ENCODE peak calls at places on chromosomes 12 and 14, in eight cellular contexts. W is mammary epithelial cell, H is HepG2, R is HCT116, Y is GM23338, L is SK-N-SH, G is A549, C is fibroblast of lung. N is an unnamed sample.

GRCh38 chr12:5499566-5500325 is 67.8 kb downstream of the NTF3 start:
- DNase-seq in W (no peak), H (no peak), R (no peak), Y (no peak), L (no peak), G (no peak), C (peak), N (no peak)

GRCh38 chr12:26721800-26722199 is 111.2 kb downstream of the ITPR2 start:
- DNase-seq in W (peak), H (no peak), R (no peak), Y (no peak), L (no peak), G (peak), C (peak), N (no peak)

GRCh38 chr14:50744242-50744641 is 76.1 kb upstream of the SAV1 start:
- DNase-seq in W (no peak), H (no peak), R (no peak), Y (no peak), L (no peak), G (no peak), C (peak), N (no peak)

GRCh38 chr14:104266643-104267575 is 128.5 kb downstream of the KIF26A start:
- DNase-seq in W (no peak), H (no peak), R (no peak), Y (no peak), L (no peak), G (no peak), C (no peak), N (peak)

GRCh38 chr12:119178544-119179334 is at the start of gene HSPB8:
- DNase-seq in W (peak), H (peak), R (peak), Y (peak), L (peak), G (peak), C (peak), N (peak)

GRCh38 chr12:3152013-3152412 is 74.8 kb downstream of the TSPAN9 start:
- DNase-seq in W (no peak), H (no peak), R (no peak), Y (peak), L (peak), G (no peak), C (no peak), N (peak)

GRCh38 chr12:125185740-125186470 is 120.7 kb downstream of the AACS start:
- DNase-seq in W (peak), H (peak), R (peak), Y (peak), L (peak), G (peak), C (peak), N (peak)

GRCh38 chr12:105224399-105224798 is 11.6 kb downstream of the APPL2 start:
- DNase-seq in W (no peak), H (no peak), R (no peak), Y (no peak), L (no peak), G (no peak), C (no peak), N (no peak)

GRCh38 chr12:92467886-92468285 is 234.9 kb upstream of the PLEKHG7 start:
- DNase-seq in W (no peak), H (no peak), R (no peak), Y (no peak), L (no peak), G (no peak), C (no peak), N (no peak)

GRCh38 chr14:49860988-49861387 is 8.4 kb upstream of the NEMF start:
- DNase-seq in W (no peak), H (no peak), R (no peak), Y (no peak), L (no peak), G (no peak), C (no peak), N (peak)

GRCh38 chr12:117309276-117309885 is 52.0 kb downstream of the NOS1 start:
- DNase-seq in W (no peak), H (no peak), R (no peak), Y (no peak), L (no peak), G (no peak), C (no peak), N (no peak)

GRCh38 chr14:93655078-93655750 is 133.1 kb downstream of the PRIMA1 start:
- DNase-seq in W (peak), H (peak), R (peak), Y (peak), L (peak), G (peak), C (peak), N (no peak)

GRCh38 chr12:24527102-24527501 is 421.8 kb downstream of the BCAT1 start:
- DNase-seq in W (no peak), H (no peak), R (no peak), Y (no peak), L (no peak), G (no peak), C (no peak), N (no peak)

GRCh38 chr14:43123544-43123943 is 1383.5 kb downstream of the FSCB start:
- DNase-seq in W (no peak), H (no peak), R (no peak), Y (no peak), L (no peak), G (no peak), C (no peak), N (no peak)

GRCh38 chr12:6603095-6603567 is 4.0 kb downstream of the CHD4 start:
- DNase-seq in W (peak), H (no peak), R (no peak), Y (no peak), L (peak), G (no peak), C (peak), N (peak)

GRCh38 chr14:28766505-28767238 is at the start of gene FOXG1:
- DNase-seq in W (no peak), H (no peak), R (no peak), Y (peak), L (peak), G (no peak), C (no peak), N (peak)

GRCh38 chr12:132471011-132471857 is 18.7 kb upstream of the FBRSL1 start:
- DNase-seq in W (no peak), H (peak), R (no peak), Y (no peak), L (no peak), G (no peak), C (no peak), N (no peak)

GRCh38 chr12:109696485-109697269 is 16.9 kb upstream of the FAM222A start:
- DNase-seq in W (no peak), H (peak), R (no peak), Y (no peak), L (no peak), G (no peak), C (no peak), N (peak)

GRCh38 chr14:100825691-100826331 is at the start of gene MEG3:
- DNase-seq in W (no peak), H (no peak), R (no peak), Y (no peak), L (no peak), G (peak), C (peak), N (peak)

GRCh38 chr12:70920251-70920851 is at the start of gene PTPRR:
- DNase-seq in W (no peak), H (no peak), R (no peak), Y (peak), L (peak), G (no peak), C (no peak), N (peak)

GRCh38 chr12:124917841-124918621 is 3.6 kb upstream of the UBC start:
- DNase-seq in W (peak), H (peak), R (no peak), Y (no peak), L (no peak), G (no peak), C (no peak), N (no peak)

GRCh38 chr12:80316141-80316700 is 127.8 kb upstream of the PTPRQ start:
- DNase-seq in W (no peak), H (no peak), R (no peak), Y (no peak), L (no peak), G (no peak), C (peak), N (no peak)

GRCh38 chr14:68692916-68693771 is 99.7 kb downstream of the ZFP36L1 start:
- DNase-seq in W (peak), H (no peak), R (no peak), Y (no peak), L (no peak), G (no peak), C (peak), N (peak)

DNA sequence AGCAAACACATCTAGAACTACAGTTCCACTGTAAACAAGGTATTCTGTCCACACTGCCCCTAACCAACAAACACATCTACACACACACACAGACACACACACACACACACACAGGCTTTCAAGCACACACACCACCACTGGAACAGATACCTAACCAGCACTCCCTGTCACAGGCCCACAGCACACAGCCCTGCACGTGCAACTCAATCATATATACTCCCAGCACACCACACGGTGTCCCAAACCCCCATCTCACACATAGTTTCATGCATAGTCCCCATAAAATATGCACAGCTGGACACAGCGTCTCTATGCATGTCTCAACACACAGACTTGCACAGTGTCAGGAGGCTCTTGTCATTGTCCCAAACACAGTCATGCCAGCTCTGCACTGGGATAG is 27.6 kb downstream of the KRT8 start:
- DNase-seq in W (no peak), H (no peak), R (no peak), Y (no peak), L (no peak), G (no peak), C (no peak), N (no peak)
- TF ChIP-seq CTCF in W (no peak), H (no peak), R (no peak), Y (no peak), L (no peak), G (no peak), C (no peak), N (no peak)

DNA sequence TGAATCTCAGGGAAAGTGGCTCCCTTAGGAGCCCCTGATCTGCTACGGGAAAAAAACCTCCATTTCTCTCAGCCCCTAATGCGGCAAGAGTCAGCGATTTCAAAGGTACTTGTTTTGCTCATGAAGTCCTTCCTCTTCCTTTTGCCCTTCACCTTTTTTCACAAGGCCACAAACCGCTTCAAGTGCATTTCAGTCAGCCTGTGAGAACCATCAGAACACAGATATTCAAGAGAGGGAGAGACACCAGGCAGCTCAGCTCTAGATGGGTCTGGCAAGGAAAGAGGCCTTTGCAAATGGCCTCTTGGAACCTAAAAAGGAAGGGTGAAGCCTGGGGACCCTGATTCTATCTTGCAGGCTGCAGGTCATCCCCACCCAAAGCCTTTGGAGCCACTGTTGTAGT is 144.9 kb downstream of the SAMD4A start:
- DNase-seq in W (no peak), H (no peak), R (no peak), Y (no peak), L (no peak), G (no peak), C (no peak), N (no peak)
- H3K4me2 ChIP-seq in W (no peak), H (no peak), R (no peak), Y (no peak), L (no peak), G (no peak), C (peak), N (peak)

DNA sequence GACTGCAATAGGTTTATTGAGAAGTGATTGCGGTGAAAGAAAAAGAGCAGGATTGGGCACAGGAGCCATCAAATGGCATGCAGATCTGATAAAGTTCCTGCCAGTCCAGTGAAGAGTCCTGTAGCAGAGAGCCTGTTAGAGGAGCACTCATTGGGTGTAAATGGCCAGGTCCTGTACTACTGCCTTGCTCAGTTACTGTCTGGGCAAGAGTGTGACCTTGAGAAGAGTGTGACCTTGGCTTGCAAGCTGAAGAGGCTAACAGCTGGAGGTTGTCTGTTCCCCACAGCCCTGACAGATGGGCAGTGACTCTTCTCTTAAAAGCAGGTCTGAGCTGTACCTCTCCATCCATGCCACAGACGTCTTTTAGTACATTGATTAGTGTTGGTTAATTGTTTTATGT is 148.6 kb upstream of the SLC38A2 start:
- DNase-seq in W (no peak), H (no peak), R (no peak), Y (no peak), L (no peak), G (no peak), C (peak), N (no peak)
- H3K27ac ChIP-seq in W (no peak), H (peak), R (peak), Y (no peak), L (no peak), G (peak), C (no peak), N (no peak)

GRCh38 chr12:1629338-1630080 is 478 bp downstream of the WNT5B start:
- DNase-seq in W (no peak), H (peak), R (no peak), Y (peak), L (peak), G (no peak), C (no peak), N (peak)

GRCh38 chr12:1628671-1629337 is at the start of gene WNT5B:
- DNase-seq in W (no peak), H (no peak), R (no peak), Y (peak), L (peak), G (no peak), C (no peak), N (peak)

GRCh38 chr12:1630827-1631591 is 2.0 kb downstream of the WNT5B start:
- DNase-seq in W (no peak), H (peak), R (no peak), Y (peak), L (peak), G (no peak), C (peak), N (peak)

GRCh38 chr12:1632702-1633101 is 3.7 kb downstream of the WNT5B start:
- DNase-seq in W (no peak), H (no peak), R (no peak), Y (no peak), L (no peak), G (no peak), C (no peak), N (peak)

DNA sequence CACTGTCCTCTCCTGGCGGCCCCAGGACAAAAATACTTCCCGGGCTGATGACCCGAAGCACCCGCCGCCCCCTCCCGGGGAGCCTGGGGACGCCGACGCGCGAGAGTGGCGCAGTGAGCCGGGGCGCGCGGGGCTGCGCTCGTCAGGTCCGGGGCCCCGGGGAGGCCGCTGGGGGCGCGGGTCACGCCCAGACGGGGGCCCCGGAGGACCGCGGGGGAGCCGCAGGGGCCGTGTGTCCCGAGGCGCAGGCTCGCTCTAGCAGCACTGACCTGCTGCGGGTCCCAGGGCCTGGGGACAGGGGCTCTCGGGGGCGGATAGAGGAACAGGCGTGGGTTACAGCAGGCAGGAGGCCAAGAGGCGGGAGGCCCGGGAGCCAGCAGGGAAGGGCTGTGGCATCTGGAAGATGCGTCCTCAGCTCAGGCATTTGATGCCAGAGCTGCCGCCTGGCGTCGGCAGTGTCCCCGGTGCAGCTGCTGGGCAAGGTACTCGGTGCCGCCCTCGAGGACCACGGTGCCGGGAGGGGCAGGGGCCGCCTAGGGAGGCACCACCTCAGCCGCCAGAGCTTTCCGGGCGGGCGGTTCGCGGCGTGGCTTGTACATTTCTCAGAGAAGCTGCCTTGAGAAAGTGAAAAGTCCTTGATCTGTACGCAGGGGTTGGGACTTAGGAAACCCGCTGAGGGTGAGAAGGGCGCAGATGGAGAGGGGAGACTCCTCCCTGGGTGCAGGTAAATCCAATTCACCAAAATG is 1.2 kb downstream of the WNT5B start:
- DNase-seq in W (no peak), H (no peak), R (no peak), Y (peak), L (peak), G (peak), C (peak), N (peak)
- TF ChIP-seq CTCF in W (no peak), H (no peak), R (no peak), Y (peak), L (no peak), G (peak), C (peak), N (no peak)

GRCh38 chr12:89281534-89281857 is 70.8 kb downstream of the DUSP6 start:
- DNase-seq in W (no peak), H (no peak), R (no peak), Y (no peak), L (no peak), G (no peak), C (no peak), N (no peak)

GRCh38 chr12:89279499-89279898 is 72.8 kb downstream of the DUSP6 start:
- DNase-seq in W (no peak), H (no peak), R (no peak), Y (no peak), L (peak), G (no peak), C (no peak), N (no peak)

GRCh38 chr12:89278169-89278568 is 74.1 kb downstream of the DUSP6 start:
- DNase-seq in W (no peak), H (no peak), R (no peak), Y (peak), L (no peak), G (no peak), C (no peak), N (no peak)

GRCh38 chr12:89278862-89279261 is 73.4 kb downstream of the DUSP6 start:
- DNase-seq in W (no peak), H (no peak), R (no peak), Y (no peak), L (peak), G (no peak), C (no peak), N (no peak)

DNA sequence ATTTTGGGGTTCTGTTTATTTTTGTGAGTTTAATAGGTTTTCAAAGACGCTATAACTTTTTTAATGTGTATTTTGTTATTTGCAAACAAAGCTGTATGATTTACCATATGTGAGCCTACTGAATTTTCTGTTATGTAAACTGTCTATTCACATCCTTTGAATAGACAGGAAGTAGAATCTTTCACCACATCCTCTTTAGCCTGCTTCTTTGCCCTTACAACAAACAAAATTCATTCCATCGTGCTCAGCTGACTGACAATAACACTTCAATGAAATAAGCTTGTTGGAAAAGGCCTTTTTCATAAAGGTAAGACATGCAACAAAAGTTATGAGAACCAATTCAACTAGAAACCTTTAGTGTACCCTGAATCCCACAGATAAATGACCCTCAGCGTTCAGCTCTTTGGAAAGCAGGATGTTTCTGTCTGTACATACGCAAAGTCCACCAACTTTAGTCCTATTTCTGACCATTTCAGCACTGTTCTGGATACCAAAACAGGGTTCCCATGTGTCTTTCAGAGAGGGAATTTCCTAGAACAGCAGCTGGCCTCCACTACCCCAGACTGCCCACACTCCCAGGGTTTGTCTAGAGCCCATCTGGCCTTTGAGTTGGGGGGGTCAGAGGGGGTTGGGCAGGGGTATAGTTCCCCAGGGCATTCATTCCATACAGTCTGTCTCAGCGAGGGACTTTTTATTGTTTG is 71.3 kb downstream of the DUSP6 start:
- DNase-seq in W (no peak), H (no peak), R (no peak), Y (no peak), L (no peak), G (no peak), C (no peak), N (no peak)
- H3K4me2 ChIP-seq in W (no peak), H (peak), R (no peak), Y (peak), L (no peak), G (no peak), C (no peak), N (no peak)

DNA sequence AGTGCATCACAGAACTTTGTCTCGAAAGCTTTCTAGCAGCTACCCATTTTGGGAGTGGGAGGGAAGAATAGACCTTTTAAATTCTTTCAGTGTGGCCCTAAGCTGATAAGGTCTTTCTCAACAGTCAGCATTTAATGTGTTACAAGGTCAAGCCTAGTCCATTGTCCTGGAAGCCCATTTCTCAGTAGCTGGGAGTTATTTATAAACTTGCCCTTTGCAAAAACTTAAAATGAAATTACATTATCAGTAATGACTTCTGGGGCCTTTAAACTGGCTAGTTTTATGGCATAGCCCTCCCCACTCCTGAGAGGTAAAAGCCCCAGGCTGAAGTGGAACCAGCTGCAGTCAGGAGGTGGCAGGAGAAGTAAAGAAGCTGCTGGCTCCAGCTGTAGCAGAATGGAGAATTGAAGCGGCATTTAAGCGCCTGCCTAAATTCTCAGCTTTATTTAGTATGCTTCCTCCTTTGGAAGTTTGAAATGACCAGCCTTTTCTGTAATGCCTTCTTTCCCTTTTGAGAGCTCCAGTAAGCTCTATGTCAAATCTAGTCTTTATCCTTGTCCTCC is 12.4 kb downstream of the COPZ1 start:
- DNase-seq in W (no peak), H (peak), R (no peak), Y (no peak), L (no peak), G (no peak), C (peak), N (no peak)
- H3K27ac ChIP-seq in W (no peak), H (peak), R (no peak), Y (no peak), L (no peak), G (no peak), C (no peak), N (no peak)

GRCh38 chr14:76644875-76645518 is 116.3 kb upstream of the VASH1 start:
- DNase-seq in W (peak), H (peak), R (peak), Y (peak), L (peak), G (peak), C (peak), N (peak)
- TF ChIP-seq CTCF in W (peak), H (peak), R (peak), Y (peak), L (peak), G (peak), C (peak), N (peak)